ENCODE peak calls at places on chromosome 19, in ten cellular contexts. O, F, M, B, L, Q, G, S, Y and D are unnamed samples.

GRCh38 chr19:41323023-41323422 is 13.1 kb downstream of the CCDC97 start:
- DNase-seq in O (no peak), F (no peak), M (peak; percentile 92), B (no peak), L (no peak), Q (no peak), G (no peak), S (no peak), Y (no peak), D (no peak)

GRCh38 chr19:16880884-16881554 is 7.8 kb upstream of the F2RL3 start:
- DNase-seq in O (no peak), F (no peak), M (no peak), B (no peak), L (no peak), Q (no peak), G (no peak), S (no peak), Y (no peak), D (no peak)

GRCh38 chr19:32924200-32924599 is 47.6 kb downstream of the CEP89 start:
- DNase-seq in O (no peak), F (no peak), M (peak; percentile 59), B (no peak), L (no peak), Q (no peak), G (no peak), S (no peak), Y (no peak), D (no peak)

GRCh38 chr19:54316746-54317107 is 3.8 kb upstream of the LILRA5 start:
- DNase-seq in O (no peak), F (peak; percentile 85), M (no peak), B (no peak), L (no peak), Q (no peak), G (no peak), S (no peak), Y (no peak), D (no peak)

GRCh38 chr19:7170983-7171382 is 101.5 kb downstream of the ZNF557 start:
- DNase-seq in O (no peak), F (no peak), M (no peak), B (no peak), L (no peak), Q (no peak), G (no peak), S (no peak), Y (no peak), D (no peak)

GRCh38 chr19:33438016-33438671 is 64.6 kb downstream of the CEBPG start:
- DNase-seq in O (peak; percentile 55), F (peak; percentile 64), M (peak; percentile 10), B (no peak), L (no peak), Q (no peak), G (no peak), S (no peak), Y (no peak), D (no peak)

GRCh38 chr19:14526423-14526822 is 3.0 kb upstream of the TECR start:
- DNase-seq in O (no peak), F (no peak), M (no peak), B (no peak), L (no peak), Q (no peak), G (no peak), S (no peak), Y (no peak), D (no peak)

GRCh38 chr19:29586401-29586800 is 19.7 kb upstream of the POP4 start:
- DNase-seq in O (no peak), F (no peak), M (no peak), B (no peak), L (no peak), Q (no peak), G (no peak), S (no peak), Y (no peak), D (peak; percentile 0)

GRCh38 chr19:16295071-16295470 is 29.6 kb upstream of the KLF2 start:
- DNase-seq in O (no peak), F (no peak), M (no peak), B (no peak), L (no peak), Q (no peak), G (no peak), S (no peak), Y (no peak), D (no peak)

GRCh38 chr19:10316229-10317044 is 622 bp upstream of the FDX2 start:
- DNase-seq in O (peak; percentile 10), F (no peak), M (no peak), B (no peak), L (no peak), Q (no peak), G (no peak), S (no peak), Y (no peak), D (no peak)

GRCh38 chr19:13841339-13842293 is 35.3 kb upstream of the NANOS3 start:
- DNase-seq in O (peak; percentile 48), F (peak; percentile 89), M (no peak), B (no peak), L (no peak), Q (peak; percentile 78), G (no peak), S (peak; percentile 89), Y (no peak), D (peak; percentile 80)

GRCh38 chr19:35008891-35009341 is 8.8 kb downstream of the GRAMD1A start:
- DNase-seq in O (peak; percentile 13), F (no peak), M (no peak), B (no peak), L (no peak), Q (no peak), G (no peak), S (no peak), Y (no peak), D (no peak)
- H3K36me3 ChIP-seq in O (peaks cover 28% of the 10 kb centered on the region), F (peaks cover 33% of the 10 kb centered on the region), M (peaks cover 45% of the 10 kb centered on the region), B (peaks cover 55% of the 10 kb centered on the region), L (no peaks in the 10 kb centered on the region), Q (peaks cover 67% of the 10 kb centered on the region), G (peaks cover 28% of the 10 kb centered on the region), S (peaks cover 46% of the 10 kb centered on the region), Y (no peaks in the 10 kb centered on the region), D (peaks cover 11% of the 10 kb centered on the region)

DNA sequence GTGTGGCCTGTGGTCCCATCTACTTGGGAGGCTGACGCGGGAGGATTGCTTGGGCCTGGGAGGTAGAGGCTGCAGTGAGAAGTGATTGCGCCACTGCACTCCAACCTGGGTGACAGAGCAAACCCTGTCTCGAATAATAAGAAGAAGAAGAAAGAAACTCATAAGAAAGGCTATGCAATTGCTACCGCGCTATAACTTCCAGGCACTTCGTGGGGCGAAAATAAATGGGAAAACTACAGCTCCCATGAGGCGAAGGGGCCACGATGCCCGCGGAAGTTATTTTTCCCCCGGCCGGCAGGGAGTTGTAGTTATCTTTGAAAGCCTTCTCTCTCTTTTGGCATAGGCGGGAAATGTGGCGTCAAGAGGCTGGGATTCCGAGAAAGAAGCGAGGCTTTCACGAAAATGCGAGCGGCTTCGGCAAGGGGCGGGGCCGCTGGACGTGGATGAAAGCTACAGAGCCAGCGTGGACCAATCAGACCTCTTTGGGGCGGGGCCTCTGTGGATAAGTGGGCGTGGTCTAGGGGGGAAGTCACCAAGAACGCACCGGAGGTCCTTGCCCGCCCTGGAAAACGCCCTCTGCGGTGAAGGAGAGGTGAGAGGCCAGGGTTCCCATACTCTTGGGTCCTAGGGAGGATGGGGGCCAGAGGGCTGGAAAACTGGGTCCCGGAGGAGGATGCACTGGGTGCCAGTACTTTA is at the start of gene NUCB1:
- DNase-seq in O (peak; percentile 100), F (peak; percentile 99), M (peak; percentile 97), B (peak; percentile 100), L (peak; percentile 99), Q (peak; percentile 99), G (peak; percentile 89), S (peak; percentile 100), Y (peak; percentile 99), D (peak; percentile 97)
- TF ChIP-seq POLR2A in O (peak; percentile 78), F (no peak), M (no peak), B (peak; percentile 78), L (peak; percentile 52), Q (no peak), G (peak; percentile 69), S (peak; percentile 58), Y (peak; percentile 77), D (peak; percentile 36)

GRCh38 chr19:47155141-47155540 is 24.5 kb downstream of the SAE1 start:
- DNase-seq in O (no peak), F (no peak), M (no peak), B (no peak), L (no peak), Q (no peak), G (no peak), S (no peak), Y (no peak), D (no peak)

GRCh38 chr19:47152632-47153031 is 22.0 kb downstream of the SAE1 start:
- DNase-seq in O (no peak), F (no peak), M (peak; percentile 47), B (no peak), L (no peak), Q (no peak), G (no peak), S (no peak), Y (no peak), D (no peak)

GRCh38 chr19:47151627-47152026 is 21.0 kb downstream of the SAE1 start:
- DNase-seq in O (no peak), F (no peak), M (no peak), B (no peak), L (no peak), Q (no peak), G (no peak), S (no peak), Y (no peak), D (no peak)

GRCh38 chr19:47152205-47152604 is 21.6 kb downstream of the SAE1 start:
- DNase-seq in O (no peak), F (no peak), M (no peak), B (no peak), L (no peak), Q (no peak), G (no peak), S (no peak), Y (no peak), D (no peak)

GRCh38 chr19:47153266-47153665 is 22.6 kb downstream of the SAE1 start:
- DNase-seq in O (no peak), F (no peak), M (no peak), B (no peak), L (no peak), Q (no peak), G (no peak), S (no peak), Y (no peak), D (no peak)
- H3K36me3 ChIP-seq in O (peaks cover 18% of the 10 kb centered on the region), F (peaks cover 68% of the 10 kb centered on the region), M (peaks cover 35% of the 10 kb centered on the region), B (peaks cover 27% of the 10 kb centered on the region), L (no peaks in the 10 kb centered on the region), Q (peaks cover 60% of the 10 kb centered on the region), G (peaks cover 34% of the 10 kb centered on the region), S (peaks cover 37% of the 10 kb centered on the region), Y (no peaks in the 10 kb centered on the region), D (no peaks in the 10 kb centered on the region)

GRCh38 chr19:11505504-11506100 is at the start of gene ZNF653:
- DNase-seq in O (peak; percentile 95), F (peak; percentile 95), M (peak; percentile 92), B (peak; percentile 98), L (peak; percentile 88), Q (peak; percentile 94), G (peak; percentile 70), S (peak; percentile 97), Y (peak; percentile 90), D (peak; percentile 88)
- TF ChIP-seq POLR2A in O (peak; percentile 40), F (no peak), M (peak; percentile 75), B (no peak), L (no peak), Q (no peak), G (peak; percentile 85), S (peak; percentile 20), Y (peak; percentile 15), D (no peak)